ENCODE peak calls at places on chromosomes 7 and 10, in six cellular contexts. S, Z, G, O, Y and C are unnamed samples.

GRCh38 chr7:134920026-134920758 is 66.1 kb upstream of the AGBL3 start:
- DNase-seq in Z (peak; percentile 44), O (peak; percentile 90), G (no peak), S (no peak), Y (no peak), C (no peak)

GRCh38 chr10:74947781-74948401 is 121.5 kb downstream of the KAT6B start:
- DNase-seq in Y (no peak), G (no peak), O (no peak), Z (no peak), S (no peak), C (no peak)

GRCh38 chr10:88080213-88080612 is 216.8 kb downstream of the PTEN start:
- DNase-seq in Y (peak; percentile 59), Z (no peak), S (no peak), G (peak; percentile 49), O (peak; percentile 7), C (no peak)

GRCh38 chr10:132580617-132581016 is 43.0 kb downstream of the INPP5A start:
- DNase-seq in O (no peak), S (no peak), Z (no peak), Y (no peak), G (no peak), C (no peak)

GRCh38 chr7:1952781-1953180 is 280.0 kb downstream of the MAD1L1 start:
- DNase-seq in O (no peak), Y (no peak), S (no peak), G (no peak), Z (no peak), C (no peak)

GRCh38 chr7:152851881-152852417 is 92.4 kb downstream of the ACTR3B start:
- DNase-seq in Z (no peak), O (no peak), S (no peak), Y (no peak), G (no peak), C (no peak)

GRCh38 chr10:60444494-60445064 is 54.9 kb upstream of the ANK3 start:
- DNase-seq in S (no peak), G (no peak), Z (no peak), Y (no peak), O (peak; percentile 76), C (no peak)

GRCh38 chr7:157514746-157515145 is 177.9 kb downstream of the DNAJB6 start:
- DNase-seq in S (no peak), Z (no peak), G (peak; percentile 11), Y (no peak), O (no peak), C (no peak)

GRCh38 chr7:135743907-135744789 is 4.5 kb downstream of the FAM180A start:
- DNase-seq in O (peak; percentile 55), G (no peak), S (no peak), Y (no peak), Z (peak; percentile 43), C (no peak)

GRCh38 chr7:44798649-44799275 is 2.3 kb downstream of the PPIA start:
- DNase-seq in G (no peak), Z (no peak), O (peak; percentile 7), Y (no peak), S (no peak), C (no peak)

GRCh38 chr7:5445991-5446594 is 22.5 kb upstream of the TNRC18 start:
- DNase-seq in G (no peak), Z (no peak), Y (no peak), O (no peak), S (peak; percentile 41), C (no peak)

GRCh38 chr10:80472234-80473095 is 18.4 kb downstream of the TSPAN14 start:
- DNase-seq in S (no peak), G (no peak), Y (peak; percentile 76), O (peak; percentile 97), Z (peak; percentile 34), C (no peak)
- TF ChIP-seq CTCF in S (no peak), G (no peak), Y (no peak), O (no peak), Z (no peak), C (no peak)

DNA sequence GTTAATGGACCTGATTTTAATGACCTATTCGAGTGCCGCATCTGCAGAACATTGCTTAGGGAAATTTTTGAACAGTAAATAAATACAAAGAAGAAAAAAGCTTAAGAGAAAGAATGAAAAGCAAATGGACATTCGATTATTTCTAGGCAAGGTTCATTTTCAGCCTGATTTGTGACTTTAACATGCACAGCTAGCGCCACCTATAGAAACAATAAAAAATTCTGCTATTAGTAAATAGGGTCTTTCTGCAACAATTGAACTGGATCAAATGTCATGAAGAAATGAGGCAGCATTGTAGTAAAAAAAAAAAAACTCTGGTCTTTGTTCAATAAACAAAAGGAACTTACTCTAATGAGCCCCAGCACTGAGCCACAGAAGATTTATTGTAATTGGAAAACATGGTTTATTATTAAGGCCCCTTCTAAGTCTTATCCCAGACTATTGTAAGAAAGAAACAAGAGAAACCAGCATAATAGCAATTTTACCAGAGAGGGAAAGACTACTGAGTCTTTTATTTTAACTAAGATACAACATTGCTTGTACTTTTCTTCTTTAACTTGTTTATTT is 41.4 kb upstream of the GHITM start:
- DNase-seq in O (peak; percentile 53), G (no peak), Z (no peak), Y (no peak), S (no peak), C (no peak)
- TF ChIP-seq CTCF in O (peak; percentile 67), G (no peak), Z (peak; percentile 49), Y (peak; percentile 51), S (no peak), C (peak; percentile 48)

GRCh38 chr7:66114743-66115727 is at the start of gene CRCP:
- DNase-seq in O (peak; percentile 78), G (peak; percentile 84), Z (peak; percentile 73), S (peak; percentile 85), Y (peak; percentile 92), C (peak; percentile 60)
- TF ChIP-seq CTCF in O (peak; percentile 64), G (no peak), Z (peak; percentile 45), S (no peak), Y (peak; percentile 11), C (no peak)

DNA sequence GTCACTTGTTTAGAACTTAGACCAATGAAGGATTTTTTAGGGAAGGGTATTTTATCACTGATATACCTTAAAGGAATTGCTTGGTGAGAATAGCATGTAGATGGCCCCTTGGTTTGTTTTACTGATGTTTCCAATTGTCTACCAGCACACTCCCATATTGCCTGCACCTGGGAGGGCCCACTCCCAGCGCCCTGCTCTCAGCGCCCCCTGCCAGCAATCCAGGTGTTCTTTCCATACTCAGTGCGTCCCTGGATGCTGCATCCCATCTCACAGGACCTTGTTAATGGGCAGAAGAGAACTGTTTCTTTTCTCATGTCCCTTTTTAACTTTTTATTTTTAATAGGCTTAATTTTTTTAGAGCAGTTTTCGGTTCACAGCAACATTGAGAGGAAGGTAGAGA is 24.1 kb upstream of the SFRP5 start:
- DNase-seq in S (no peak), O (no peak), Y (no peak), G (no peak), Z (no peak), C (no peak)
- TF ChIP-seq CTCF in S (no peak), O (no peak), Y (no peak), G (no peak), Z (no peak), C (no peak)

DNA sequence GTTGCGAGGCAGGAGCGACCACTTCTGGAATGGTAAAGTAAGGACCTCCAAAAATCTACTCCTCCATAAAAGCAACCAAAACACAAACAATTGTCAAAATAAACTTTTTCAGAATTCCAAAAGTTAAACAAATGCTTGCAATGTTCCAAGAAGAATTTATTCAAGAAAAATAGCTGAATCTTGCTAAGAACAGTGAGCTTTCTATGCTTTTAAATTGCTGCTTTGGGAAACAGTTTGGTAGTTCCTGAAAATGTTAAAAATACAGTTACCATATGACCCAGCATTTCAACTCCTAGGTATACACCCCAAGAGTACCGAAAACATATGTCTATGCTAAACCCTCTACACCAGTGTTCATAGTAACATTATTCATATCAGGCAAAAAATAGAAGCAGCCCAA is 56.8 kb downstream of the LRRN3 start:
- DNase-seq in O (no peak), S (no peak), Z (no peak), G (no peak), Y (no peak), C (no peak)
- TF ChIP-seq CTCF in O (no peak), S (no peak), Z (no peak), G (no peak), Y (no peak), C (no peak)

DNA sequence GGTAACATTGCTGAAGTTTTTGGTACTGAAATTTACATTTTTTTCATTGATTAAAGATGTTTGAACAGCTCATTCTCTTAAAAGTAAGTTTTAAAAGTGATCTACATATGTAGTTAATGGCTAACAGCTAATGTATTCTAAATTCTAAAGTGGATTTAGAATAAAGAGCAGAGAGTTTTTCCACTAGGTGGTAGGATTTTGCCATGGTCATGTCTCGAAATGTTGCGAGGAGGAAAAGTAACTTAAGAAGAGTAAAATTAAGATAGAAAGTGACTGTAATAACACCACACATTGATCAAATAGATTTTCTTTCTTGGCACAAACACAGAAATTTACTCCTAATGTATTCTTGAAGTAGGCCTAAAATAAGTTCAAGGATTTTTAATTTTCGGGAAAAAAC is 19.8 kb downstream of the LSMEM1 start:
- DNase-seq in S (no peak), G (no peak), Z (no peak), Y (no peak), O (peak; percentile 22), C (no peak)
- TF ChIP-seq CTCF in S (no peak), G (no peak), Z (no peak), Y (no peak), O (peak; percentile 3), C (no peak)

GRCh38 chr7:104064969-104065387 is 75.5 kb upstream of the RELN start:
- DNase-seq in Z (no peak), Y (no peak), S (no peak), G (no peak), O (no peak), C (no peak)

GRCh38 chr7:104061652-104062051 is 72.2 kb upstream of the RELN start:
- DNase-seq in O (no peak), Z (no peak), S (no peak), Y (no peak), G (no peak), C (no peak)

GRCh38 chr7:104054362-104054761 is 64.9 kb upstream of the RELN start:
- DNase-seq in S (no peak), Y (no peak), G (no peak), Z (no peak), O (no peak), C (no peak)

GRCh38 chr7:104059103-104059502 is 69.6 kb upstream of the RELN start:
- DNase-seq in G (no peak), O (no peak), Y (no peak), S (no peak), Z (no peak), C (no peak)
- TF ChIP-seq CTCF in G (no peak), O (no peak), Y (no peak), S (no peak), Z (no peak), C (no peak)

GRCh38 chr10:11797281-11797680 is 25.9 kb upstream of the PROSER2 start:
- DNase-seq in G (no peak), Y (no peak), O (no peak), Z (no peak), S (no peak), C (no peak)

GRCh38 chr10:11795101-11795920 is 27.8 kb upstream of the PROSER2 start:
- DNase-seq in S (no peak), G (no peak), O (no peak), Z (no peak), Y (no peak), C (no peak)

GRCh38 chr10:11796439-11796838 is 26.7 kb upstream of the PROSER2 start:
- DNase-seq in Y (no peak), Z (no peak), S (no peak), G (no peak), O (peak; percentile 15), C (no peak)

GRCh38 chr10:11794566-11794965 is 28.6 kb upstream of the PROSER2 start:
- DNase-seq in Y (no peak), G (no peak), O (no peak), Z (no peak), S (no peak), C (no peak)

GRCh38 chr10:11793762-11794479 is 29.2 kb upstream of the PROSER2 start:
- DNase-seq in S (no peak), Y (no peak), O (peak; percentile 46), Z (no peak), G (no peak), C (no peak)
- TF ChIP-seq CTCF in S (no peak), Y (no peak), O (no peak), Z (no peak), G (no peak), C (no peak)